ENCODE peak calls at places on chromosomes 12 and 14, in nine cellular contexts. E is IMR-90, T is body of pancreas, F is uterus, A is endothelial cell of umbilical vein, Y is prostate gland, P is right lobe of liver, M is stomach, R is testis. G is an unnamed sample. For H3K4me1 and H3K27me3, the result is how much of the 10 kb centered on the place peaks cover.

GRCh38 chr14:32472512-32473472 is 143.7 kb downstream of the AKAP6 start:
- DNase-seq in E (peak), T (peak), F (no peak), A (peak), Y (no peak), P (no peak), M (no peak), R (no peak), G (no peak)

GRCh38 chr12:31034372-31034771 is 39.3 kb upstream of the DDX11 start:
- DNase-seq in E (no peak), T (no peak), F (no peak), A (no peak), Y (no peak), P (no peak), M (no peak), R (no peak), G (no peak)

GRCh38 chr14:60266021-60266937 is 17.3 kb downstream of the PPM1A start:
- DNase-seq in E (no peak), T (peak), F (no peak), A (peak), Y (no peak), P (no peak), M (no peak), R (peak), G (no peak)

GRCh38 chr12:76880156-76881023 is 1.6 kb upstream of the CSRP2 start:
- DNase-seq in E (peak), T (no peak), F (no peak), A (peak), Y (no peak), P (no peak), M (no peak), R (no peak), G (no peak)

GRCh38 chr12:113660941-113661340 is 189.3 kb upstream of the LHX5 start:
- DNase-seq in E (no peak), T (no peak), F (no peak), A (no peak), Y (no peak), P (no peak), M (no peak), R (no peak), G (no peak)

GRCh38 chr12:106274575-106275081 is 26.8 kb upstream of the CKAP4 start:
- DNase-seq in E (no peak), T (peak), F (no peak), A (no peak), Y (peak), P (no peak), M (peak), R (no peak), G (no peak)

GRCh38 chr14:63853831-63854293 is 1.1 kb downstream of the SYNE2 start:
- DNase-seq in E (peak), T (peak), F (peak), A (peak), Y (peak), P (peak), M (peak), R (peak), G (peak)

GRCh38 chr14:69048456-69048855 is 69.4 kb upstream of the ACTN1 start:
- DNase-seq in E (no peak), T (peak), F (no peak), A (peak), Y (no peak), P (peak), M (peak), R (peak), G (peak)

GRCh38 chr14:89182326-89182725 is 234.7 kb downstream of the FOXN3 start:
- DNase-seq in E (no peak), T (no peak), F (no peak), A (no peak), Y (no peak), P (no peak), M (no peak), R (no peak), G (no peak)

GRCh38 chr12:70661762-70662161 is 24.5 kb upstream of the PTPRB start:
- DNase-seq in E (peak), T (no peak), F (no peak), A (peak), Y (no peak), P (no peak), M (no peak), R (no peak), G (no peak)

GRCh38 chr12:62802981-62803380 is 132.0 kb downstream of the PPM1H start:
- DNase-seq in E (peak), T (no peak), F (no peak), A (no peak), Y (no peak), P (no peak), M (no peak), R (no peak), G (no peak)

GRCh38 chr14:65041434-65041915 is 54.8 kb downstream of the FNTB start:
- DNase-seq in E (no peak), T (no peak), F (no peak), A (no peak), Y (no peak), P (no peak), M (peak), R (no peak), G (no peak)

GRCh38 chr14:58650857-58651256 is 13.1 kb downstream of the DACT1 start:
- DNase-seq in E (no peak), T (no peak), F (no peak), A (no peak), Y (no peak), P (no peak), M (no peak), R (no peak), G (no peak)

GRCh38 chr12:54066408-54066807 is 12.8 kb downstream of the HOXC4 start:
- DNase-seq in E (no peak), T (no peak), F (no peak), A (no peak), Y (no peak), P (no peak), M (no peak), R (no peak), G (no peak)

GRCh38 chr14:24436355-24437019 is 6.1 kb downstream of the SDR39U1 start:
- DNase-seq in E (peak), T (peak), F (no peak), A (peak), Y (no peak), P (no peak), M (no peak), R (no peak), G (peak)

GRCh38 chr12:3722368-3722767 is 30.5 kb downstream of the CRACR2A start:
- DNase-seq in E (no peak), T (no peak), F (no peak), A (no peak), Y (no peak), P (no peak), M (no peak), R (no peak), G (no peak)

GRCh38 chr14:88002421-88002820 is 2.5 kb upstream of the GPR65 start:
- DNase-seq in E (no peak), T (no peak), F (no peak), A (no peak), Y (no peak), P (no peak), M (no peak), R (no peak), G (no peak)

GRCh38 chr12:122159879-122160278 is 14.1 kb downstream of the IL31 start:
- DNase-seq in E (no peak), T (no peak), F (no peak), A (no peak), Y (no peak), P (no peak), M (no peak), R (no peak), G (no peak)

GRCh38 chr12:54579696-54580333 is 8.6 kb downstream of the PPP1R1A start:
- DNase-seq in E (peak), T (peak), F (peak), A (peak), Y (peak), P (peak), M (peak), R (peak), G (peak)

GRCh38 chr14:31363331-31364073 is 56.8 kb downstream of the HEATR5A start:
- DNase-seq in E (no peak), T (no peak), F (no peak), A (no peak), Y (no peak), P (no peak), M (no peak), R (no peak), G (no peak)

GRCh38 chr12:113184098-113184899 is 979 bp downstream of the DDX54 start:
- DNase-seq in E (no peak), T (no peak), F (no peak), A (no peak), Y (no peak), P (no peak), M (no peak), R (no peak), G (no peak)

GRCh38 chr12:42589465-42590323 is at the start of gene PRICKLE1:
- DNase-seq in E (peak), T (peak), F (peak), A (peak), Y (no peak), P (no peak), M (peak), R (peak), G (peak)

GRCh38 chr14:102933618-102934231 is 11.3 kb downstream of the AMN start:
- DNase-seq in E (no peak), T (no peak), F (no peak), A (no peak), Y (no peak), P (peak), M (no peak), R (no peak), G (no peak)

GRCh38 chr12:22598763-22599161 is 26.2 kb upstream of the ETNK1 start:
- DNase-seq in E (no peak), T (no peak), F (no peak), A (no peak), Y (no peak), P (no peak), M (no peak), R (no peak), G (no peak)

GRCh38 chr12:62640910-62641448 is 174.4 kb downstream of the MON2 start:
- DNase-seq in E (peak), T (no peak), F (no peak), A (peak), Y (no peak), P (no peak), M (no peak), R (no peak), G (no peak)

GRCh38 chr14:22428681-22429315 is 160.2 kb downstream of the DAD1 start:
- DNase-seq in E (peak), T (no peak), F (no peak), A (peak), Y (no peak), P (no peak), M (no peak), R (no peak), G (peak)

GRCh38 chr12:91926810-91927209 is 218.8 kb downstream of the BTG1 start:
- DNase-seq in E (peak), T (no peak), F (no peak), A (peak), Y (no peak), P (no peak), M (no peak), R (no peak), G (no peak)

GRCh38 chr12:96015672-96016071 is 19.5 kb upstream of the HAL start:
- DNase-seq in E (peak), T (peak), F (no peak), A (peak), Y (no peak), P (no peak), M (peak), R (peak), G (peak)

DNA sequence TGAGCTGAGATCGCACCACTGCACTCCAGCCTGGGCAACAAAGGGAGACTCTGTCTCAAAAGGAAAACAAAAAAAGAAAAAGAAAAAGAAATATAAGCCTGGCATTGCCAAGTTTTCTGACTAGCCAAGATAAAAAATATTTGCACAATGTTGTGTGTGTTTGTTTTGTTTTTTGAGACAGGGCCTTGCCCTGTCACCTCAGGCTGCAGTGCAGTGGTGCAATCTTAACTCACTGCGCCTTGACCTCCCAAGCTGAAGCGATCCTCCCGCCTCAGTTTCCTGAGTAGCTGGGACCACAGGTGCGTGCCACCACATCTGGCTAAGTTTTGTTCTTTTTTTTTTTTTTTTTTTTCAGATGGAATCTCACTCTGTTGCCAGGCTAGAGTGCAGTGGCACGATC is 5.5 kb upstream of the C12orf43 start:
- DNase-seq in E (no peak), T (no peak), F (no peak), A (no peak), Y (no peak), P (no peak), M (no peak), R (no peak), G (no peak)
- H3K4me1 ChIP-seq in E (under half), T (under half), F (under half), A (under half), Y (under half), P (under half), M (under half), R (under half), G (under half)

GRCh38 chr12:55743967-55744931 is 1.3 kb downstream of the GDF11 start:
- DNase-seq in E (no peak), T (no peak), F (no peak), A (peak), Y (no peak), P (no peak), M (no peak), R (no peak), G (no peak)

GRCh38 chr12:55743131-55743921 is 404 bp downstream of the GDF11 start:
- DNase-seq in E (peak), T (peak), F (peak), A (peak), Y (peak), P (no peak), M (peak), R (peak), G (peak)

GRCh38 chr12:55741978-55742377 is 944 bp upstream of the GDF11 start:
- DNase-seq in E (no peak), T (no peak), F (no peak), A (no peak), Y (no peak), P (no peak), M (no peak), R (no peak), G (peak)

GRCh38 chr12:55745361-55746146 is 2.6 kb downstream of the GDF11 start:
- DNase-seq in E (no peak), T (no peak), F (no peak), A (no peak), Y (no peak), P (no peak), M (no peak), R (no peak), G (peak)

GRCh38 chr12:55742719-55743130 is at the start of gene GDF11:
- DNase-seq in E (peak), T (peak), F (peak), A (peak), Y (peak), P (no peak), M (peak), R (peak), G (peak)
- TF ChIP-seq POLR2A in E (peak), T (no peak), F (peak), A (no peak), Y (peak), P (peak), M (no peak), R (no peak), G (peak)

DNA sequence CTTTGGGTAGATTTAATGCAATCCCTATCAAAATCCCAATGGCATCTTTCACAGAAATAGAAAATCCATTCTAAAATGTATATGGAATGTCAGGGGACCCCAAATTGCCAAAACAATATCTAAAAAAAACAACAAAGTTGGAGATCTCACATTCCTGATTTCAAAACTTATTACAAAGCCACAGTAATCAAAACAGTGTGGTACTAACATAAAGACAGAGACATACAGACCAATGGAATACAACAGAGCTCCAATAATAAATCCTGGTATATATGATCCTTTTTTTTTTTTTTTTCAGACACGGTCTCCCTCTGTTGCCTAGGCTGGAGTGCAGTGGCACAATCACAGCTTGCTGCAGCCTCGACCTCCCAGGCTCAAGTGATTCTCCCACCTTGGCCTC is 4.7 kb downstream of the TMBIM4 start:
- DNase-seq in E (no peak), T (no peak), F (no peak), A (no peak), Y (no peak), P (no peak), M (no peak), R (no peak), G (no peak)
- H3K27me3 ChIP-seq in E (under half), T (under half), F (under half), A (under half), Y (under half), P (under half), M (under half), R (under half), G (under half)

GRCh38 chr14:100618763-100619320 is 31.6 kb upstream of the BEGAIN start:
- DNase-seq in E (no peak), T (no peak), F (no peak), A (no peak), Y (no peak), P (peak), M (no peak), R (no peak), G (no peak)

GRCh38 chr14:100617715-100618693 is 30.8 kb upstream of the BEGAIN start:
- DNase-seq in E (no peak), T (no peak), F (no peak), A (no peak), Y (no peak), P (peak), M (no peak), R (peak), G (no peak)

GRCh38 chr14:100621806-100622205 is 34.6 kb upstream of the BEGAIN start:
- DNase-seq in E (no peak), T (no peak), F (peak), A (no peak), Y (no peak), P (peak), M (no peak), R (peak), G (peak)

GRCh38 chr14:100620437-100621100 is 33.4 kb upstream of the BEGAIN start:
- DNase-seq in E (no peak), T (no peak), F (peak), A (no peak), Y (no peak), P (peak), M (no peak), R (no peak), G (no peak)

GRCh38 chr14:100619382-100620305 is 32.4 kb upstream of the BEGAIN start:
- DNase-seq in E (no peak), T (no peak), F (no peak), A (no peak), Y (no peak), P (peak), M (no peak), R (no peak), G (no peak)
- H3K4me1 ChIP-seq in E (under half), T (under half), F (under half), A (under half), Y (under half), P (under half), M (under half), R (under half), G (under half)

GRCh38 chr12:49060237-49061156 is at the start of gene KMT2D:
- DNase-seq in E (peak), T (peak), F (peak), A (peak), Y (peak), P (peak), M (peak), R (peak), G (peak)
- TF ChIP-seq POLR2A in E (peak), T (peak), F (peak), A (peak), Y (peak), P (peak), M (no peak), R (no peak), G (no peak)

GRCh38 chr12:57629897-57630471 is 3.0 kb downstream of the B4GALNT1 start:
- DNase-seq in E (no peak), T (no peak), F (no peak), A (no peak), Y (no peak), P (no peak), M (no peak), R (peak), G (no peak)
- H3K27me3 ChIP-seq in E (half or more), T (under half), F (under half), A (half or more), Y (under half), P (under half), M (half or more), R (under half), G (half or more)

G was measured in adrenal gland.